ENCODE peak calls at places on chromosomes 7 and 10, in five cellular contexts. R is AG04450, T is pancreas, A is heart right ventricle, J is cardiac fibroblast. K is an unnamed sample.

GRCh38 chr10:17453377-17454091 is 861 bp downstream of the ST8SIA6 start:
- DNase-seq in R (no peak), T (peak; percentile 41), A (peak; percentile 26), J (peak; percentile 20), K (peak; percentile 39)

GRCh38 chr10:114343623-114344306 is 60.5 kb downstream of the AFAP1L2 start:
- DNase-seq in R (no peak), T (no peak), A (no peak), J (no peak), K (no peak)

GRCh38 chr10:59064759-59065498 is 111.5 kb upstream of the PHYHIPL start:
- DNase-seq in R (no peak), T (no peak), A (no peak), J (no peak), K (no peak)

GRCh38 chr7:71131256-71131752 is 640 bp upstream of the GALNT17 start:
- DNase-seq in R (no peak), T (peak; percentile 63), A (peak; percentile 27), J (no peak), K (no peak)

GRCh38 chr7:68258569-68258968 is 1261.9 kb downstream of the TYW1 start:
- DNase-seq in R (no peak), T (no peak), A (no peak), J (no peak), K (no peak)

GRCh38 chr10:58414270-58415041 is 29.2 kb downstream of the TFAM start:
- DNase-seq in R (peak; percentile 50), T (no peak), A (peak; percentile 13), J (peak; percentile 89), K (peak; percentile 64)

GRCh38 chr10:126798649-126799048 is 106.6 kb upstream of the DOCK1 start:
- DNase-seq in R (no peak), T (no peak), A (no peak), J (no peak), K (no peak)

GRCh38 chr7:73992104-73992562 is 35.8 kb upstream of the ELN start:
- DNase-seq in R (peak; percentile 45), T (no peak), A (no peak), J (peak; percentile 90), K (no peak)

DNA sequence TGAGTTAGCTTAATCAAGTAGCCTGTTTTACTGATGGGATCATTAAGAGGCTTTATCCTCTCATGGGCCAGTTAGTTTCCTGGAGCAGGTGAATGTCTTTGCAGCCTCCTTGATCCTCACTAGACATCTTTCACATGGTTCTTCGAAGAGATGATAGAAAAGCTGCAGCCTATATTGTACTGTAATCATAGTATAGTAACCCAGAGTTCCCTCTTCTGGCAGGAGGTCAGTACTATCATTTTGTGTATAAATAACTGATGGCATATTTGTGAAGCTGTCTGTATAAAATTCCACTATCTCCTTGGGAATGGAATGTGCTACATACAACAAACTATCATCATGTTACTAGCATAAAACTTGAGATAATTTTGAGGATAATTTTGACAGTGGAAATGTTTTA is 123.8 kb upstream of the PRPS1L1 start:
- DNase-seq in R (no peak), T (no peak), A (no peak), J (peak; percentile 2), K (no peak)
- TF ChIP-seq CTCF in R (peak; percentile 23), T (no peak), A (peak; percentile 9), J (no peak), K (no peak)

DNA sequence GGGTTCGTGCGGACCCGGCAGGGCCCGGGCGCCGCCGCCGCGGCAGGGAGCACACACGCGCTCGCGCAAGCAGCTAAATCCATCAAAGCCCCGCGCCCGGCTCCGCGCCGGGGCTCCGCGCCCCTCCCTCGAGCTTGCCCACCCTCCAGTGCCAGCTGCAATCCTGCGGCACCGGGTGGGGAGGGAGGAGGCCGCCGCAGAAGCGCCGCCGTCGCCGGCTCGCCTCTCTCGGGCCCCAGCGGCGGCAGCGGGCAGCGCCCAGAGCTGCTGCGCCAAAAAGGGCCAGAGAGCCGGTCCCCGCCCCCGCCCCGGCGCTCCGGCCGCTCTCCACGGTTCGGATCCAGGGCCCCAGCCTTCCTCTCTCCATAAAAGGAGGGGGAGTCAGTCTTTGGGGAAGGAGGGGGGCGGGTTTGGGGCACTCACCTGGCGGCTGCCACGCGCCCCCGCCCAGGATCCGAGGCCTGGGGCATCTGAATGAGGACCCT is 370 bp upstream of the PDGFA start:
- DNase-seq in R (no peak), T (peak; percentile 56), A (peak; percentile 57), J (peak; percentile 75), K (no peak)
- H3K4me3 ChIP-seq in R (peak overlapping the region; percentile 44), T (peak overlapping the region; percentile 44), A (peak overlapping the region; percentile 61), J (peak overlapping the region; percentile 67), K (peak overlapping the region; percentile 91)

DNA sequence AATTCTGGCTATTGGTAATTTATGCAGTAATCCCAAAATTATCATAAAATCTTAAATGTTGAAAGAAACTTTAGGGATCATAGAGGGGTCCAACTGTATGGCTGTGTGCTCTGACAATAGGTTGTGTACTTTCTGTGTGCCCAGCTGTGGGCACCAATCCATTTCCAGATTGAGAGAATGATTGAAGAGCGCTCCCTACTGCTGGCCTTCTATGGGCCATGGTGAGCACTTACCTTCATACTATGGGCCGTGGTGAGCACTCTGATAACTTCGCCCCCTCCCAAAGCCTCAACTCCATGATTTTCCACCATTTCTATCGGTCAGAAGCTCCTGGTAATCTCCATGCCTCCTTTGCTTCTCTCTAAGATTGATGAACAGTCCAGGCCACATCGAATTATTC is 118.6 kb downstream of the STRA8 start:
- DNase-seq in R (no peak), T (no peak), A (no peak), J (no peak), K (no peak)
- TF ChIP-seq CTCF in R (no peak), T (no peak), A (no peak), J (no peak), K (no peak)

DNA sequence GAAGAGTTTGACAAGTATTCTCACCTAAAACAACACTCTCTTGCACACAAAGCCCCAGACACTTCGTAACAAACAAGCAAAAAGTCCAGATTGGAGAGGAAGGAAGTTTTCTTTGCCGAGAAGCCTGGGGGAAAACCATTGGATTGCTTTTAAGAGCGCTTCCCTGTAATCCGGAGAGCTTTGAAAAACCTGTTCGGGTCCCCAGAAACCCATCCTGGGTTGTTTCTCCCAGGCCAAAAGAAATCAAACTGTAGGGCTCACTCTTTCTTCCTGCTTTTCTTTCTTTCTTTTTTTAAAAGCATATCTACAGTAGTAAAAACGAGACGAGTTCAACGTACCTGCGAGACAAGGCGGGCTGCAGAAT is 655 bp downstream of the SP8 start:
- DNase-seq in R (no peak), T (no peak), A (no peak), J (no peak), K (no peak)
- H3K4me3 ChIP-seq in R (peak overlapping the region; percentile 39), T (no peak overlapping the region), A (no peak overlapping the region), J (no peak overlapping the region), K (peak overlapping the region; percentile 32)

GRCh38 chr10:47013469-47014169 is 102.4 kb downstream of the PTPN20 start:
- DNase-seq in R (no peak), T (no peak), A (no peak), J (no peak), K (no peak)
- TF ChIP-seq CTCF in R (no peak), T (no peak), A (no peak), J (no peak), K (no peak)

GRCh38 chr7:102833343-102833742 is 79.5 kb upstream of the LRRC17 start:
- DNase-seq in R (no peak), T (no peak), A (no peak), J (no peak), K (no peak)

GRCh38 chr7:102828291-102828690 is 79.5 kb downstream of the FAM185A start:
- DNase-seq in R (peak; percentile 66), T (no peak), A (no peak), J (no peak), K (peak; percentile 15)

GRCh38 chr7:102832694-102833093 is 80.1 kb upstream of the LRRC17 start:
- DNase-seq in R (no peak), T (no peak), A (no peak), J (no peak), K (no peak)

GRCh38 chr7:102829075-102829474 is 80.3 kb downstream of the FAM185A start:
- DNase-seq in R (no peak), T (no peak), A (no peak), J (no peak), K (no peak)

DNA sequence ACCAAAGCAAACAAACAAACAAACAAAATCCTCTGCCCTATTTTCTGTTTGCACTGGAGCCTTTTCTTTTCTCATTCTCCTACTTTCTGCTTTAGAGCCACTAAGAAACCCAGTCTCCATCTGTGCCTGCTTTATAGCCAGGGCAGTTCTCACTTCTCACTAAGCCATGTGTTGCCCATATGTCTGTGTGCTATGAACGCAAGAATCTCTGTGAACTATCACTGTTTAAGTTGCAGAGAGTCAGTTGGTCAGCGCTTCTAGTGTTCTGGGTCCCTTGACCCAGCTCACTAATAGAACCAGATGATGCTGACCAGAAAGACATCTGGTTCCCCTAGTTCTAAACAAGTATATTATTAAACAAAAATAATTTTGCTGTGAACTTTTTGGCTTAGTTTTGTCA is 81.4 kb downstream of the FAM185A start:
- DNase-seq in R (no peak), T (no peak), A (no peak), J (no peak), K (no peak)
- H3K4me3 ChIP-seq in R (no peak overlapping the region), T (no peak overlapping the region), A (no peak overlapping the region), J (no peak overlapping the region), K (no peak overlapping the region)